ENCODE peak calls at places on chromosomes 4 and X, in four cellular contexts. W, P, N and Q are unnamed samples.

GRCh38 chrX:16771483-16772398 is 14.5 kb upstream of the TXLNG start:
- DNase-seq in W (peak; percentile 38), P (no peak), N (peak; percentile 39), Q (no peak)

GRCh38 chrX:72126048-72126415 is 5.7 kb downstream of the RTL5 start:
- DNase-seq in W (no peak), P (no peak), N (no peak), Q (no peak)

GRCh38 chr4:12036450-12036849 is 607.8 kb upstream of the HS3ST1 start:
- DNase-seq in W (no peak), P (no peak), N (no peak), Q (no peak)

GRCh38 chr4:147741190-147741788 is 9.4 kb downstream of the ARHGAP10 start:
- DNase-seq in W (no peak), P (no peak), N (peak; percentile 43), Q (no peak)

GRCh38 chr4:55397521-55398321 is 2.0 kb downstream of the TMEM165 start:
- DNase-seq in W (no peak), P (no peak), N (no peak), Q (no peak)

GRCh38 chrX:146887020-146887419 is 72.5 kb upstream of the CXorf51A start:
- DNase-seq in W (no peak), P (no peak), N (no peak), Q (no peak)

GRCh38 chrX:40912576-40912975 is 172.7 kb upstream of the USP9X start:
- DNase-seq in W (no peak), P (no peak), N (no peak), Q (no peak)

GRCh38 chr4:52751349-52751911 is at the start of gene ERVMER34-1:
- DNase-seq in W (no peak), P (peak; percentile 70), N (no peak), Q (no peak)

GRCh38 chr4:76301068-76301774 is 5.3 kb upstream of the STBD1 start:
- DNase-seq in W (peak; percentile 50), P (no peak), N (peak; percentile 33), Q (no peak)

GRCh38 chrX:50812995-50813842 is 775 bp downstream of the SHROOM4 start:
- DNase-seq in W (no peak), P (peak; percentile 59), N (no peak), Q (peak; percentile 82)

GRCh38 chr4:182380701-182381295 is 137.6 kb downstream of the TENM3 start:
- DNase-seq in W (no peak), P (no peak), N (no peak), Q (no peak)

GRCh38 chr4:138367942-138368341 is 125.8 kb upstream of the SLC7A11 start:
- DNase-seq in W (no peak), P (no peak), N (no peak), Q (no peak)

DNA sequence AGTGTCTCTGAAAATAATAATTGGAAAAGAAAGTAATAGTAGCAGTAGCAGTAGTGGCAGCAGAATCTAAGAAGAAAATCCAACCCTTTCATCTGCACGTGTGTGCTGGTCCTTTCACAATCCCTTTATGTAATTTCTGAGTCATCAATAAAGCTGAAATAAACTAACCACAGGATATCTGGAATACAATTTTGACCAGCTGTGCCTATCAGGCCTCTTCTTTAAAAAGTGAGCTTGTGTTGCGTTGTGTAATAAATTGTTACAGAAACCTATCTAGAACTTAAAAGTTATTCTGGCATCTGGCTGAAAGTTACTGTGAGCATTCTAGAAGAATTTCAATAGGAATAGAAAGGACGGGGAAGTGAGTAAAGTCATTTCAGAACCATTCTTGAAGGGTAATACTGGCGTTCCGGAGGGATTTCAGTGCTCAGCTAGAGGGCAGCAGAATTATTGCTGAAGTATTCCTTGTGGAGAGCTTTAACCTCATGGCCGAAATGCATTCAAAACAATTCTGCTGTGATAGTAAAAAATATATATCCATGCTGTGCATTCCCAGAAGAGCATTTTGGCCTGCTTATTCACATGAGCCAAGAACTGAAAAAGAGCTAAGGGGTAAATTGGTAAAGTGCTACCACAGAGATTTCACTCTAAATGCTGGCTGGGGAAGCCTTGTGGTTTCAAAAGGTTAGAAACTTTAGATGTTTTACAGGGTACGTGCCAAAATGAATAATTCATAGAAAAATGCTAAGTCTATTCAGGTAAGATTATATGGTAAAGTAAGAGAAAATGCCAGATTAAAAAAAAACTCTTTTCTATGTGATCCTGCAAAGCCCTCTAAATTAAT is 260.6 kb downstream of the NKX6-1 start:
- DNase-seq in W (no peak), P (no peak), N (no peak), Q (no peak)
- TF ChIP-seq CTCF in W (no peak), P (no peak), N (no peak), Q (no peak)

GRCh38 chr4:119648398-119648797 is 19.8 kb upstream of the PDE5A start:
- DNase-seq in W (no peak), P (no peak), N (no peak), Q (no peak)
- TF ChIP-seq CTCF in W (no peak), P (no peak), N (no peak), Q (no peak)

DNA sequence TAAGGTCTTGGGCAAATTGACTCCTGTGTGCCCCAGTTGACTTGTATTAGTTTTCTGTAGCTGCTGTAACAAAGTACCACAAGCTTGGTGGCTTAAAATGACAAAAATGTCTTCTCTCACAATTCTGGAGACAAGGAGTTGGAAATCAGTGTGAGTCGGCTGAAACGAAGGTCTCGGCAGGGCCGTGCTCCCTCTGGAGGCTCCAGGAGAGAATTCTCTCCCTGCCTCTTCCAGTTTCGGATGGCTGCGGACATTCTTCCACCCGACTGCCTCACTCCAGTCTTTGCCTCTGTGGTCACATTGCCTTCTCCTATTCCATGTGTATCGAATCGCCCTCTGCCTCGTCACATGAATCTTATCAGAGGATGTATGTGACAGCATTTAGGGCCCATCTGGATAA is 66.0 kb upstream of the PHOX2B start:
- DNase-seq in W (no peak), P (no peak), N (peak; percentile 4), Q (no peak)
- TF ChIP-seq CTCF in W (peak; percentile 47), P (no peak), N (peak; percentile 72), Q (peak; percentile 27)

DNA sequence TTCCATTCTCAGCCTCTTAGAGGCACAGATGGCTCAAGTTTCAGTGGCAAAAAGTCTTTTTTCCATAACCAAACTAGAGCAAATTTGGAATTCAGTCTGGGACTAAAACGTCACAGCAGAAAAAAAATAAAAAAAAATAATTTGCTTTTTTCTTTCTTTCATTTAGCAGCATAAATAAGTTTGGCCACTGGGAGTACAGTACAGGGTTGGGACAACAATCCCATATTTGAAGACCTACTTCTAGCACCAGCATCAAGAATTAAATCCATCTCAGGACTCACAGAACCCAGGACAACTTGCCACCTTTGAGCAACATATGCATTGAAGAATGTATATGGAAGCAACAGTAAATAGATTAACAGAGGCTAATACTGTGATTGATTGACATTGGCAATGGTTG is 214.0 kb downstream of the FBXW7 start:
- DNase-seq in W (no peak), P (no peak), N (no peak), Q (no peak)
- TF ChIP-seq CTCF in W (no peak), P (no peak), N (peak; percentile 5), Q (no peak)

DNA sequence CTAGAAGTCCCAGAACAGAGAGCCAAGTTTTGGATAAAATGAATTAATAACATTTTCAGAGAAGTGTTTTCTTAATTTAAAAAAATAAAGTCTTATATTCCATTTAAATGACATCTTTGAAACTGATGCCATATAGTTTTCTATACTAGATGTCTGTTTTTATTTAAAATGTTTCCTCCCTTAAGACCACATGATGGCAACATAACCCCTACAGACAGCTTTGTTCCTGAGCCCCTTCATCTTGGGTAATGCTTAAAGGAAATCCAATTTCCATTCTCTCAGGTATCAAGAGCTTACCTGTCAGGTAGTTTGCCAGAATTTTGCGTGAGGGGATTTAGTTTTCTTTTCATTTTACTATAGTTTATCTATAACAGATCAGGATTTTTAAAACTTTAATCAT is 181.4 kb upstream of the UGT8 start:
- DNase-seq in W (no peak), P (no peak), N (no peak), Q (no peak)
- TF ChIP-seq CTCF in W (no peak), P (no peak), N (no peak), Q (peak; percentile 13)

GRCh38 chr4:74793757-74794340 is 474 bp downstream of the BTC start:
- DNase-seq in W (no peak), P (peak; percentile 60), N (no peak), Q (no peak)
- TF ChIP-seq CTCF in W (peak; percentile 4), P (no peak), N (no peak), Q (peak; percentile 52)

GRCh38 chrX:38287669-38288068 is 39.6 kb downstream of the RPGR start:
- DNase-seq in W (no peak), P (no peak), N (no peak), Q (no peak)

GRCh38 chrX:38282044-38282443 is 45.3 kb downstream of the RPGR start:
- DNase-seq in W (no peak), P (no peak), N (no peak), Q (no peak)

DNA sequence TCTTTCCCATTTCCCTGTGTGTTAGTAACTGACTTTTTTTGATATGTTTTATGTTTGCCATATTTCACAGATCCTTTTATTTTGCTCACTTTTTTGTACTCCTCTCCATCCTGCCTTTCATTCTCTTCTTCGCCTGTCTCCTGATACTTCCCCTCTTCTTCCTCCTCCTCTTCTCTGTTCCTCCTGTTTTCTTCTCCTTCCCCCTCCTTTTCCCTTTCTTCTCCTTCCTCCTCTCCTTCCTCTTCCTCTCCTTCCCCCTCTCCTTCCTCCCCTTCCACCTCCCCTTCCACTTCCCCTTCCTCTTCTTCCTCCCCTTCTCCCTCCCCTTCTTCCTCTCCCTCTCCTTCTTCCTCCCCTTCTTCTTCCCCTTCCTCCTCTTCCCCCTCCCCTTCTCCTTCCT is 41.7 kb downstream of the RPGR start:
- DNase-seq in W (no peak), P (no peak), N (no peak), Q (no peak)
- TF ChIP-seq CTCF in W (no peak), P (no peak), N (no peak), Q (no peak)

GRCh38 chr4:177380730-177381287 is 61.4 kb downstream of the AGA start:
- DNase-seq in W (no peak), P (no peak), N (no peak), Q (no peak)

GRCh38 chr4:177374966-177375365 is 65.3 kb downstream of the NEIL3 start:
- DNase-seq in W (no peak), P (no peak), N (no peak), Q (no peak)

GRCh38 chr4:177371452-177371851 is 61.8 kb downstream of the NEIL3 start:
- DNase-seq in W (no peak), P (no peak), N (no peak), Q (no peak)

GRCh38 chr4:177375372-177375771 is 65.7 kb downstream of the NEIL3 start:
- DNase-seq in W (no peak), P (no peak), N (no peak), Q (no peak)

DNA sequence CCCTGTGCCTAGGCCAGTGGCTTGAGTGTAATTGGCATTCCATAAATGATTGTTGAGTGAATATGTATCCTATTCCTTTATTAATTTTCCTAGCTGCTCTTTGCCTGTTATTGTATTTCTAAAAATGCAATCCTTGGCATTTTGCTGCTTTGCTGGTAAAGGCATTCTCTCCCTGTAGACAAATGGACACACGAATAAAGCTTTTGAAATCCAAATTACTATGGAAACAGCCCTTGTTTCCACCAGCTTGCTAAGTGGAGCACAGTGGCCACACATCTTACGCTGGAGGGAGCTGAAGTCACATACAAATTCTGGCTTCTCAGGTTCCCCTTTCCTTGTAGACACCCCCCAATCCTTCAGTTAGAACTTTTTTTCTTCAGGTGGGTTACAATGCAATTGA is 66.3 kb downstream of the AGA start:
- DNase-seq in W (no peak), P (no peak), N (no peak), Q (no peak)
- TF ChIP-seq CTCF in W (no peak), P (no peak), N (no peak), Q (no peak)

GRCh38 chr4:163048447-163048846 is 118.2 kb downstream of the NAF1 start:
- DNase-seq in W (no peak), P (no peak), N (no peak), Q (no peak)
- TF ChIP-seq CTCF in W (peak; percentile 32), P (no peak), N (peak; percentile 46), Q (peak; percentile 51)